ENCODE peak calls at places on chromosomes 2 and 18, in six cellular contexts. B is neuronal stem cell, X is mesendoderm, Q is IMR-90, J is H1, S is H9. R is an unnamed sample.

GRCh38 chr2:186460465-186460864 is 25.6 kb upstream of the ZC3H15 start:
- DNase-seq in B (no peak), X (peak; percentile 53), Q (peak; percentile 32), J (no peak), S (no peak), R (peak; percentile 12)

GRCh38 chr2:1865716-1866234 is 121.5 kb upstream of the PXDN start:
- DNase-seq in B (no peak), X (no peak), Q (no peak), J (no peak), S (no peak), R (no peak)

GRCh38 chr2:232196802-232197201 is 181.7 kb upstream of the ALPP start:
- DNase-seq in B (no peak), X (peak; percentile 21), Q (no peak), J (no peak), S (no peak), R (no peak)

GRCh38 chr2:77567723-77568122 is 45.5 kb upstream of the LRRTM4 start:
- DNase-seq in B (no peak), X (no peak), Q (no peak), J (no peak), S (no peak), R (peak; percentile 7)

GRCh38 chr2:83342860-83343329 is 1116.2 kb downstream of the SUCLG1 start:
- DNase-seq in B (no peak), X (peak; percentile 4), Q (no peak), J (no peak), S (no peak), R (no peak)

GRCh38 chr2:11569636-11570035 is 35.8 kb downstream of the GREB1 start:
- DNase-seq in B (no peak), X (no peak), Q (no peak), J (no peak), S (no peak), R (no peak)

GRCh38 chr18:43277164-43277600 is at the start of gene SYT4:
- DNase-seq in B (peak; percentile 69), X (peak; percentile 96), Q (peak; percentile 7), J (peak; percentile 80), S (peak; percentile 91), R (peak; percentile 78)

GRCh38 chr2:72095364-72095763 is 52.3 kb downstream of the CYP26B1 start:
- DNase-seq in B (no peak), X (no peak), Q (no peak), J (peak; percentile 7), S (no peak), R (no peak)

GRCh38 chr2:240916571-240917008 is 10.5 kb downstream of the CROCC2 start:
- DNase-seq in B (no peak), X (peak; percentile 49), Q (peak; percentile 84), J (peak; percentile 64), S (peak; percentile 65), R (peak; percentile 74)

GRCh38 chr18:63100626-63100900 is 219.0 kb downstream of the BCL2 start:
- DNase-seq in B (no peak), X (no peak), Q (no peak), J (no peak), S (no peak), R (no peak)

GRCh38 chr18:76685402-76685801 is 137.0 kb upstream of the ZNF236 start:
- DNase-seq in B (no peak), X (no peak), Q (no peak), J (no peak), S (no peak), R (no peak)

GRCh38 chr2:190838492-190838910 is 42.1 kb upstream of the GLS start:
- DNase-seq in B (no peak), X (no peak), Q (peak; percentile 89), J (no peak), S (no peak), R (peak; percentile 67)

GRCh38 chr2:209688388-209688787 is 83.2 kb upstream of the UNC80 start:
- DNase-seq in B (no peak), X (no peak), Q (no peak), J (no peak), S (no peak), R (no peak)

GRCh38 chr2:179886-180285 is 83.9 kb downstream of the SH3YL1 start:
- DNase-seq in B (no peak), X (no peak), Q (no peak), J (no peak), S (no peak), R (no peak)

GRCh38 chr2:175153-175786 is 88.6 kb downstream of the SH3YL1 start:
- DNase-seq in B (no peak), X (no peak), Q (no peak), J (no peak), S (no peak), R (peak; percentile 43)

GRCh38 chr2:177733-178132 is 86.1 kb downstream of the SH3YL1 start:
- DNase-seq in B (no peak), X (no peak), Q (no peak), J (no peak), S (no peak), R (no peak)

GRCh38 chr2:176911-177310 is 86.9 kb downstream of the SH3YL1 start:
- DNase-seq in B (no peak), X (peak; percentile 48), Q (no peak), J (no peak), S (no peak), R (peak; percentile 3)

DNA sequence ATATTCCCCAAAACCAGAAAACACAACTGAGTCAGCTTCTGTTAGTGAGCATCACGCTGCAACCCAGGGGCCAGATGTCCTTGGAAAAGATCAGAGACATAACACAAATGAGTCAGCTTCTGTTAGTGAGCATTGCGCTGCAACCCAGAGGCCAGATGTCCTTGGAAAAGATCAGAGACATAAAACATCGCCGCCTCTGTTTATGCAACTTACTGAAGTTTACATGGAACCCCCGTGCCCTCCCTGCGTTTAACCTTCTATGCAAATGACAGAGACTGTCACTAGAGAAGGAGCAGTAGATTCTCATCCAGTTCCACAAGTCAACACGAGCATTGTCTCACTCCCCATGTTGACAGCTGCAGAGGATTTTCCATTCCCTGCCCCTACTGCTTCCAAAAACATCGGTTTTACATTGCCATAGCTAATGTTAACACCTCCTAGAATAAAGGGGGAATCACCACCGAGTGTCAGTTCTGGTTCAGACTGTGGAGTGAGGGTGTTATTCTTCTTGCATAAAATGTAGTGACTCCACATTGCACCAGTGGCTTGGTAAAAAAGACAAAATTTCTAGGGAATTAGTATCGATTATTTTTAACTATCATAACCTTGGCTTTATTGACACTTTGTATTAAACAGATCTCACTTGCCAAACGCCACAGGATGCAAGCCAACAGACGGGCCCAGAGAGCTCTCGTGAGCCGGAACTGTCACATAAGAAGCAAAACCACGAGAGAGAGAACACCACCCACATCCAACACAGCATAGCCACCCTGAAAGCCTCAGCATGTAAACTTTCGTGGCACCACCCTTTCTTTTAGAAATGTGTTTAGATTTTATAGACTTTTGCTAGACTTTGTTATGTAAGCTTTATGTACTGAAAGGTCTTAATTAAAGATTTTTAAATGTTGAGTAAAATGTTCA is 87.7 kb downstream of the SH3YL1 start:
- DNase-seq in B (no peak), X (no peak), Q (peak; percentile 1), J (no peak), S (no peak), R (peak; percentile 79)
- H2BK15ac ChIP-seq in B (no peak overlapping the region), X (no peak overlapping the region), Q (no peak overlapping the region), J (no peak overlapping the region), S (no peak overlapping the region), R (no peak overlapping the region)

GRCh38 chr2:127508621-127509034 is 17.7 kb downstream of the IWS1 start:
- DNase-seq in B (no peak), X (no peak), Q (peak; percentile 99), J (no peak), S (no peak), R (peak; percentile 98)
- H3K4ac ChIP-seq in B (no peak overlapping the region), X (no peak overlapping the region), Q (no peak overlapping the region), J (no peak overlapping the region), S (no peak overlapping the region), R (no peak overlapping the region)

GRCh38 chr2:85889648-85890281 is 975 bp upstream of the ST3GAL5 start:
- DNase-seq in B (no peak), X (no peak), Q (no peak), J (no peak), S (no peak), R (peak; percentile 33)
- H3K18ac ChIP-seq in B (no peak overlapping the region), X (peak overlapping the region; percentile 64), Q (peak overlapping the region; percentile 59), J (no peak overlapping the region), S (no peak overlapping the region), R (peak overlapping the region; percentile 90)

DNA sequence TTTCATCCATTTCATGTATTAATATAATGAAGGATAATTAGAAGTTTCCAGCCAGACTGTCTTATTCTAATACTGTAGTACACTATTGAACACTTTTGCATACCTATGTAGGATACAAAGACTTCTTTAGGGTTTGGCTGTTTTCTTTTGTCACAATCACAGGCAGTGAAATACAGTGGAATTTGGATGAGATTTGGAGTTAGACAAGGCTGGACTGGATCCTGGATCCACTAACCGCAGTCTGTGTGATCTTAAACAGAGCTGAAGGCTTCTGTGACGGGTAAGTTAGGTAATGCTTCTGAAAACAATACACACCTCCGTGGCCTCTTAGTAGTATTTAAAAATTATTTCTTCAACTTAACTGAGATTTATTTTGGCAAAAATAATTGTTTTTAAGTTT is 1128.6 kb upstream of the CDH2 start:
- DNase-seq in B (no peak), X (no peak), Q (no peak), J (no peak), S (no peak), R (no peak)
- H2BK15ac ChIP-seq in B (no peak overlapping the region), X (no peak overlapping the region), Q (no peak overlapping the region), J (no peak overlapping the region), S (no peak overlapping the region), R (no peak overlapping the region)

DNA sequence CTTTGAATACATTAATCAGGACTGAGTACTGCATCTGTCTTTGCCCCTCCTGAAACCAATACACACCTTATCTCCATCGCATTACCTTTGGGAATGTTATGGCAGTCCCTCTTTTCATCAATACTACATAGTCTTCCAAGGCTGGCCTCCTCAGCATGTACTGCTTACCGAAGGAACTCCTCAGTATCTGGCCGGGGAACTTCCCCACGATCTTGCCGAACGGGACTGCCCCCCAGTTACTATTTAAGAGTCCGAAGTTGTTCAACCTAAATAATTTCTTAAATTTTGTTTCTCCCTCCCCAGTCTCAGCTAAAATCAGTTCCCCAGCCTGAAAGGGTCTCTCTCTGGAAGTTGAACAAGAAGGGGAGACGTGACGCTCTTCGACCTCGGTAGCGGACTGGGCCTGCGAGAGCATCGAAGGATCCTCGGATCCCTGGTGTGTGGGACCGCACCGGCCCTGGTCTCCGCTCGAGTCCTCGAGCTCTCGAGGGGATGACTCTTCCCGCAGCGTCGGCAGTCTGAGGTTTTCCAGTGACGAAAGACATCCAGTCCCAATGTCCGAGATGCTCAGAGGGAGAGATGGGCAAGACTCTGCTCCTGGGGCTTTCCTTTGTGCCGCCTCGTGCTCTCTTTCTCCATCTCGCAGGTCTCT is 489 bp downstream of the TRMT61B start:
- DNase-seq in B (no peak), X (no peak), Q (no peak), J (no peak), S (no peak), R (no peak)
- H3K4ac ChIP-seq in B (no peak overlapping the region), X (no peak overlapping the region), Q (peak overlapping the region; percentile 87), J (peak overlapping the region; percentile 44), S (no peak overlapping the region), R (no peak overlapping the region)

GRCh38 chr2:86622878-86623548 is 652 bp downstream of the RNF103 start:
- DNase-seq in B (peak; percentile 33), X (no peak), Q (no peak), J (peak; percentile 66), S (no peak), R (no peak)
- H3K18ac ChIP-seq in B (peak overlapping the region; percentile 98), X (peak overlapping the region; percentile 75), Q (peak overlapping the region; percentile 36), J (no peak overlapping the region), S (peak overlapping the region; percentile 34), R (peak overlapping the region; percentile 80)